ENCODE peak calls at places on chromosomes 3 and 15, in ten cellular contexts. I is neuronal stem cell, A is GM23248, E is PC-3, M is IMR-90, G is HepG2, Y is H9, T is SK-N-SH, N is endothelial cell of umbilical vein, C is H1. H is an unnamed sample.

GRCh38 chr15:68441045-68441743 is 9.2 kb upstream of the ITGA11 start:
- DNase-seq in I (no peak), A (peak), E (no peak), M (peak), G (no peak), Y (peak), T (no peak), N (no peak), C (peak), H (no peak)

GRCh38 chr3:150428562-150428961 is 20.5 kb downstream of the TSC22D2 start:
- DNase-seq in I (no peak), A (no peak), E (no peak), M (no peak), G (no peak), Y (no peak), T (no peak), N (no peak), C (no peak), H (peak)

GRCh38 chr3:42110631-42111030 is 19.5 kb downstream of the TRAK1 start:
- DNase-seq in I (no peak), A (no peak), E (no peak), M (no peak), G (no peak), Y (no peak), T (no peak), N (no peak), C (no peak), H (no peak)

GRCh38 chr3:113626513-113627371 is 69.7 kb downstream of the USF3 start:
- DNase-seq in I (peak), A (peak), E (peak), M (peak), G (peak), Y (peak), T (peak), N (peak), C (peak), H (peak)

GRCh38 chr3:194485876-194486539 is 794 bp downstream of the ATP13A3 start:
- DNase-seq in I (no peak), A (peak), E (peak), M (peak), G (no peak), Y (no peak), T (no peak), N (peak), C (no peak), H (peak)

GRCh38 chr3:98697225-98697624 is 65.9 kb upstream of the ST3GAL6 start:
- DNase-seq in I (no peak), A (no peak), E (peak), M (no peak), G (no peak), Y (no peak), T (no peak), N (no peak), C (no peak), H (no peak)

GRCh38 chr3:136789976-136790375 is 28.9 kb upstream of the SLC35G2 start:
- DNase-seq in I (no peak), A (peak), E (no peak), M (no peak), G (no peak), Y (no peak), T (no peak), N (no peak), C (no peak), H (no peak)

GRCh38 chr3:143283432-143284128 is 164.0 kb downstream of the CHST2 start:
- DNase-seq in I (no peak), A (peak), E (peak), M (no peak), G (no peak), Y (no peak), T (no peak), N (no peak), C (no peak), H (no peak)

GRCh38 chr3:186687120-186687651 is 21.4 kb downstream of the HRG start:
- DNase-seq in I (no peak), A (no peak), E (no peak), M (no peak), G (peak), Y (no peak), T (no peak), N (peak), C (no peak), H (no peak)

GRCh38 chr15:79640206-79640605 is 208.1 kb downstream of the MINAR1 start:
- DNase-seq in I (no peak), A (peak), E (peak), M (peak), G (peak), Y (no peak), T (no peak), N (peak), C (no peak), H (peak)

GRCh38 chr3:13219077-13219901 is 146.1 kb upstream of the IQSEC1 start:
- DNase-seq in I (no peak), A (no peak), E (no peak), M (no peak), G (no peak), Y (no peak), T (no peak), N (no peak), C (no peak), H (no peak)

GRCh38 chr15:42331235-42331634 is 28.1 kb upstream of the CAPN3 start:
- DNase-seq in I (no peak), A (no peak), E (no peak), M (peak), G (no peak), Y (no peak), T (no peak), N (no peak), C (no peak), H (no peak)

GRCh38 chr3:107928084-107928445 is 162.8 kb downstream of the CD47 start:
- DNase-seq in I (no peak), A (peak), E (peak), M (peak), G (no peak), Y (peak), T (peak), N (peak), C (no peak), H (peak)
- H3K9ac ChIP-seq in I (no peak), A (peak), E (peak), M (no peak), G (no peak), Y (peak), T (peak), N (peak), C (peak), H (peak)

GRCh38 chr3:44989636-44990373 is 13.8 kb downstream of the EXOSC7 start:
- DNase-seq in I (no peak), A (no peak), E (no peak), M (no peak), G (no peak), Y (no peak), T (no peak), N (no peak), C (no peak), H (no peak)
- H3K9ac ChIP-seq in I (no peak), A (no peak), E (no peak), M (no peak), G (no peak), Y (no peak), T (no peak), N (no peak), C (no peak), H (peak)

GRCh38 chr3:57109437-57110199 is 49.2 kb downstream of the SPATA12 start:
- DNase-seq in I (no peak), A (no peak), E (no peak), M (no peak), G (no peak), Y (no peak), T (no peak), N (no peak), C (no peak), H (no peak)
- H3K9ac ChIP-seq in I (no peak), A (no peak), E (no peak), M (no peak), G (no peak), Y (no peak), T (no peak), N (no peak), C (no peak), H (no peak)

GRCh38 chr3:44761347-44762169 is at the start of the genes KIAA1143 and KIF15:
- DNase-seq in I (peak), A (peak), E (peak), M (peak), G (peak), Y (peak), T (peak), N (peak), C (peak), H (peak)
- H3K9ac ChIP-seq in I (peak), A (peak), E (peak), M (peak), G (peak), Y (peak), T (peak), N (peak), C (peak), H (peak)

GRCh38 chr15:52112203-52112750 is 298 bp downstream of the BCL2L10 start:
- DNase-seq in I (no peak), A (peak), E (no peak), M (no peak), G (no peak), Y (peak), T (peak), N (peak), C (no peak), H (peak)
- H3K9ac ChIP-seq in I (no peak), A (no peak), E (peak), M (no peak), G (no peak), Y (no peak), T (no peak), N (peak), C (peak), H (peak)

H was measured in adipocyte.